ENCODE peak calls at places on chromosome 16, in six cellular contexts. F, J, Q, W, N and K are unnamed samples.

GRCh38 chr16:27232061-27232841 is 28.9 kb downstream of the KDM8 start:
- DNase-seq in F (no peak), J (no peak), Q (no peak), W (no peak), N (peak; percentile 66), K (no peak)

GRCh38 chr16:3022208-3022696 is 1.5 kb downstream of the HCFC1R1 start:
- DNase-seq in F (peak; percentile 82), J (no peak), Q (peak; percentile 84), W (peak; percentile 76), N (no peak), K (peak; percentile 92)

GRCh38 chr16:89395150-89396142 is 94.9 kb downstream of the ANKRD11 start:
- DNase-seq in F (no peak), J (no peak), Q (no peak), W (peak; percentile 97), N (no peak), K (no peak)

GRCh38 chr16:86664518-86665318 is 86.4 kb downstream of the FOXL1 start:
- DNase-seq in F (peak; percentile 96), J (no peak), Q (no peak), W (peak; percentile 84), N (peak; percentile 71), K (peak; percentile 60)

GRCh38 chr16:610513-611381 is 20.0 kb upstream of the WFIKKN1 start:
- DNase-seq in F (no peak), J (no peak), Q (peak; percentile 83), W (peak; percentile 73), N (no peak), K (peak; percentile 71)

GRCh38 chr16:70523621-70524405 is at the start of gene SF3B3:
- DNase-seq in F (no peak), J (no peak), Q (peak; percentile 42), W (peak; percentile 73), N (no peak), K (peak; percentile 80)

GRCh38 chr16:57639172-57639571 is 10.7 kb downstream of the ADGRG1 start:
- DNase-seq in F (no peak), J (no peak), Q (peak; percentile 75), W (no peak), N (no peak), K (peak; percentile 47)

GRCh38 chr16:20681821-20682736 is 15.4 kb downstream of the ACSM1 start:
- DNase-seq in F (no peak), J (no peak), Q (no peak), W (no peak), N (no peak), K (no peak)

GRCh38 chr16:13305019-13305755 is 403.8 kb downstream of the SHISA9 start:
- DNase-seq in F (no peak), J (no peak), Q (no peak), W (no peak), N (no peak), K (no peak)

GRCh38 chr16:10511829-10512228 is 68.6 kb downstream of the EMP2 start:
- DNase-seq in F (no peak), J (no peak), Q (no peak), W (no peak), N (no peak), K (no peak)

GRCh38 chr16:84753412-84754325 is 53.9 kb downstream of the USP10 start:
- DNase-seq in F (no peak), J (no peak), Q (no peak), W (no peak), N (no peak), K (no peak)

GRCh38 chr16:53950677-53951076 is 246.7 kb downstream of the FTO start:
- DNase-seq in F (no peak), J (no peak), Q (no peak), W (no peak), N (no peak), K (no peak)

GRCh38 chr16:14286381-14287230 is 215.5 kb downstream of the MRTFB start:
- DNase-seq in F (no peak), J (no peak), Q (peak; percentile 44), W (no peak), N (no peak), K (no peak)

GRCh38 chr16:5706206-5706605 is 608.6 kb upstream of the EEF2KMT start:
- DNase-seq in F (no peak), J (no peak), Q (no peak), W (no peak), N (no peak), K (no peak)

GRCh38 chr16:66549284-66550131 is at the start of gene TK2:
- DNase-seq in F (no peak), J (no peak), Q (peak; percentile 72), W (peak; percentile 37), N (no peak), K (peak; percentile 74)
- TF ChIP-seq ATF3 in F (no peak), J (no peak), Q (no peak), W (no peak), N (no peak), K (no peak)

GRCh38 chr16:23518435-23518891 is 8.2 kb upstream of the GGA2 start:
- DNase-seq in F (no peak), J (no peak), Q (no peak), W (no peak), N (no peak), K (peak; percentile 51)

GRCh38 chr16:23519282-23519681 is 9.0 kb upstream of the GGA2 start:
- DNase-seq in F (no peak), J (no peak), Q (no peak), W (no peak), N (no peak), K (peak; percentile 77)

GRCh38 chr16:23514381-23515152 is 4.3 kb upstream of the GGA2 start:
- DNase-seq in F (no peak), J (no peak), Q (no peak), W (no peak), N (no peak), K (no peak)

GRCh38 chr16:23516366-23517137 is 6.3 kb upstream of the GGA2 start:
- DNase-seq in F (no peak), J (no peak), Q (no peak), W (no peak), N (no peak), K (no peak)

GRCh38 chr16:23515881-23516280 is 5.6 kb upstream of the GGA2 start:
- DNase-seq in F (no peak), J (no peak), Q (no peak), W (no peak), N (no peak), K (no peak)
- TF ChIP-seq ATF3 in F (no peak), J (no peak), Q (no peak), W (no peak), N (no peak), K (no peak)

GRCh38 chr16:28280881-28281836 is 11.2 kb upstream of the SBK1 start:
- DNase-seq in F (no peak), J (no peak), Q (no peak), W (no peak), N (no peak), K (peak; percentile 34)
- TF ChIP-seq ATF3 in F (no peak), J (no peak), Q (no peak), W (no peak), N (no peak), K (no peak)

GRCh38 chr16:50685456-50686058 is 4.4 kb upstream of the SNX20 start:
- DNase-seq in F (no peak), J (no peak), Q (no peak), W (no peak), N (no peak), K (no peak)
- TF ChIP-seq ATF3 in F (no peak), J (no peak), Q (no peak), W (no peak), N (no peak), K (no peak)

DNA sequence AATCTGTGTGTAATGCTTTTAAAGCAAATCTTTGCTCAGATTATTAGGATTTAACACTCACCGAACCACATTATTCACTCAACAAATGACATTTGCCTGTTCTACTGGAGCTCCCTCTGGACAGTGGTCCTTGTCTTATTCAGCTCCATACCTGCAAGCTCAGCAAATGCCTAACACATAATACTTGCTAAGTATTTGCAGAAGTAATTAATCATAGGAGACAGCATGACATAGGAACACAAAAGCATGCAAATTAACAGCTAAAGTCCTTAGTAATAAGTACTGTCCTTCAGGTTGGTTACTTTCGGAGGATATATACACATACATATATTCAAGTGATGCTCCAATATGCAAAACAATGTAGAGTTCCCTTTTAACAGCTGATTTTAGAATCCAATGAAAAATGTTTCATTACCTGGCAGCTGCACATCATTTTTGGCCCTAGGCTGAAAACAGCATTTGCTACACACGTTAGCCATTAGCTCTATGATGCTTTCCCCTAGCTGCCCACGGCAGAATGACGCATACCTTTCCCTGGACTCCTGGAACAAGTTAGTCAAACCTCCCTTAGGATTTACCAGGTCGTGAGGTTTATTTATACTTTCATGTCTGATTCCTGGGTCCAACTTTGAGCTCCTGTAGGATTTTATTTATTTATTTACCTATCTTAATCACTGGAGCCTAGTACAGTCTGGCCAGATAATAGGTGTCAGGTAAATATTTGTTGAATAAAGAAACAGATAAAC is 8.6 kb downstream of the BRD7 start:
- DNase-seq in F (no peak), J (no peak), Q (no peak), W (no peak), N (no peak), K (no peak)
- TF ChIP-seq ATF3 in F (no peak), J (no peak), Q (no peak), W (no peak), N (no peak), K (no peak)